ENCODE peak calls at places on chromosomes 1 and 21, in six cellular contexts. D is gastrocnemius medialis, Z is RWPE1, X is AG04450, T is astrocyte, W is uterus. I is an unnamed sample.

GRCh38 chr1:7418442-7419080 is 352.5 kb upstream of the VAMP3 start:
- DNase-seq in D (no peak), Z (no peak), X (no peak), T (no peak), W (peak), I (no peak)

GRCh38 chr21:41883582-41883981 is 4.4 kb upstream of the PRDM15 start:
- DNase-seq in D (no peak), Z (no peak), X (no peak), T (no peak), W (no peak), I (no peak)

GRCh38 chr1:966603-967295 is 467 bp downstream of the PLEKHN1 start:
- DNase-seq in D (no peak), Z (peak), X (no peak), T (peak), W (peak), I (no peak)

GRCh38 chr1:14240265-14240664 is 358.2 kb upstream of the KAZN start:
- DNase-seq in D (no peak), Z (no peak), X (no peak), T (no peak), W (no peak), I (no peak)

GRCh38 chr1:32881291-32881690 is 5.0 kb upstream of the HPCA start:
- DNase-seq in D (no peak), Z (no peak), X (no peak), T (no peak), W (no peak), I (no peak)

GRCh38 chr1:155504207-155504606 is 58.4 kb downstream of the ASH1L start:
- DNase-seq in D (no peak), Z (peak), X (no peak), T (no peak), W (no peak), I (no peak)

GRCh38 chr1:150366416-150367296 is 2.7 kb downstream of the RPRD2 start:
- DNase-seq in D (no peak), Z (no peak), X (no peak), T (peak), W (no peak), I (no peak)

GRCh38 chr1:227213426-227213825 is 104.9 kb downstream of the CDC42BPA start:
- DNase-seq in D (no peak), Z (no peak), X (no peak), T (no peak), W (no peak), I (no peak)

GRCh38 chr1:162347281-162347680 is 29.4 kb downstream of the SPATA46 start:
- DNase-seq in D (no peak), Z (no peak), X (no peak), T (no peak), W (no peak), I (no peak)

GRCh38 chr21:44065428-44065827 is 41.8 kb upstream of the PWP2 start:
- DNase-seq in D (no peak), Z (no peak), X (no peak), T (peak), W (no peak), I (no peak)

GRCh38 chr1:207004931-207005830 is 27.4 kb downstream of the C1orf116 start:
- DNase-seq in D (no peak), Z (peak), X (peak), T (peak), W (no peak), I (no peak)

GRCh38 chr1:162753998-162754585 is 36.4 kb upstream of the HSD17B7 start:
- DNase-seq in D (no peak), Z (no peak), X (no peak), T (no peak), W (no peak), I (no peak)

GRCh38 chr1:193754732-193755427 is 568.5 kb upstream of the B3GALT2 start:
- DNase-seq in D (no peak), Z (no peak), X (no peak), T (no peak), W (no peak), I (no peak)

GRCh38 chr1:192022839-192023238 is 135.4 kb upstream of the RGS18 start:
- DNase-seq in D (no peak), Z (no peak), X (no peak), T (no peak), W (no peak), I (no peak)

GRCh38 chr1:28129150-28129549 is 40.7 kb upstream of the EYA3 start:
- DNase-seq in D (no peak), Z (peak), X (no peak), T (peak), W (no peak), I (no peak)

GRCh38 chr1:117793396-117793795 is 136.0 kb downstream of the GDAP2 start:
- DNase-seq in D (no peak), Z (no peak), X (no peak), T (no peak), W (no peak), I (no peak)

GRCh38 chr1:53641481-53642214 is 97.3 kb downstream of the GLIS1 start:
- DNase-seq in D (no peak), Z (no peak), X (no peak), T (no peak), W (peak), I (no peak)

GRCh38 chr1:100499412-100499811 is 38.5 kb upstream of the GPR88 start:
- DNase-seq in D (no peak), Z (no peak), X (no peak), T (no peak), W (no peak), I (no peak)

GRCh38 chr21:21682172-21682571 is 684.0 kb downstream of the NCAM2 start:
- DNase-seq in D (no peak), Z (no peak), X (no peak), T (peak), W (no peak), I (no peak)

GRCh38 chr1:240217398-240217797 is 125.7 kb downstream of the FMN2 start:
- DNase-seq in D (no peak), Z (no peak), X (no peak), T (no peak), W (no peak), I (no peak)

GRCh38 chr1:42504535-42505128 is 41.5 kb downstream of the CCDC30 start:
- DNase-seq in D (no peak), Z (no peak), X (no peak), T (no peak), W (no peak), I (no peak)

DNA sequence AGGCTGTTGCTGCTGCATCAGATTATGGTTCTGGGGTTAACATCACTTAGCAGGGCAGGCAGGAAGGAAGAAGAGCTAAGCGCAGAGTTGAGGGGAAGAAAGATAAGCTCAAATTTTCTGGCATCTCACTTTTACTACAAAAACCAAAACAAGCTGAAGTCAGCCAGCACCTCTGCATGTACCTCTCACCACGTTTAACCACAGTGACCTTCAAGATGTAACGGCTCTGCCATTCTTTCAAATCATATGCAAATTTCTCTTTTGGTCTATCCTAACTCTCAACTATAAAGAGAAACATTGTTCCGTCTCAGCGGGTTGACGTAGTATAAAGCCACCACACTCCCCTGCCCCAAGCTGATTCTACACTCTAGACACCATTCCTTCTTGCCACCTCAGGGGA is 154.4 kb downstream of the OMA1 start:
- DNase-seq in D (no peak), Z (no peak), X (no peak), T (no peak), W (no peak), I (no peak)
- H3K27ac ChIP-seq in D (no peak), Z (no peak), X (no peak), T (no peak), W (no peak), I (no peak)

GRCh38 chr1:110348050-110348449 is 8.9 kb downstream of the RBM15 start:
- DNase-seq in D (no peak), Z (no peak), X (no peak), T (no peak), W (no peak), I (no peak)
- H3K27ac ChIP-seq in D (peak), Z (no peak), X (no peak), T (peak), W (no peak), I (no peak)

GRCh38 chr1:225635649-225636048 is 17.3 kb downstream of the ENAH start:
- DNase-seq in D (no peak), Z (no peak), X (no peak), T (no peak), W (no peak), I (no peak)

GRCh38 chr1:225627304-225627947 is 25.5 kb downstream of the ENAH start:
- DNase-seq in D (no peak), Z (no peak), X (no peak), T (no peak), W (no peak), I (no peak)

GRCh38 chr1:225626698-225627097 is 26.2 kb downstream of the ENAH start:
- DNase-seq in D (no peak), Z (no peak), X (no peak), T (peak), W (no peak), I (no peak)

GRCh38 chr1:225629483-225629882 is 23.4 kb downstream of the ENAH start:
- DNase-seq in D (no peak), Z (no peak), X (no peak), T (no peak), W (no peak), I (no peak)

DNA sequence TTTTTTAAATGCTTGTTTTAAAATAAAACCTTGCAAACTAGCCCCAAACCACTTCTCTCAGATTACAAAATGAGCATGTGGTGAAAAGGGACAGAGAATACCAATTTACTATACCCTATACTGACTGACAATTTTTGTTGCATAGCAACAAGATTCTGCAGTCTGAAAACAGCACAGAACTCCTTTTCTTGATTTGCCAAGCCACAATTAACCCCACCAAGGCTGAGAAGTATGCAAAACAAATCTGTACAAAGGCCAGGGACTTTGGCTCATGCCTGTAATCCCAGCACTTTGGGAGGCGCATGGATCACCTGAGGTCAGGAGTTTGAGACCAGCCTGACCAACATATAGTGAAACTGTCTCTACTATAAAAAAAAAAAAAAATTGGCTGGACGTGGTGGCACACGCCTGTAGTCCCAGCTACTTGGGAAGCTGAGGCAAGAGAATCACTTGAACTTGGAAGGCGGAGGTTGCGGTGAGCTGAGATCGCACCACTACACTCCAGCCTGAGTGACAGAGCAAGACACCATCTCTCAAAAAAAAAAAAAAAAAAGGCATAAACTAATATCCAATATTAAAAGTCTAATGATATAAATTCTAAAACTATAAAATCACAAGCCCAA is 21.8 kb downstream of the ENAH start:
- DNase-seq in D (no peak), Z (no peak), X (no peak), T (peak), W (no peak), I (no peak)
- H3K27ac ChIP-seq in D (no peak), Z (no peak), X (no peak), T (no peak), W (no peak), I (no peak)

DNA sequence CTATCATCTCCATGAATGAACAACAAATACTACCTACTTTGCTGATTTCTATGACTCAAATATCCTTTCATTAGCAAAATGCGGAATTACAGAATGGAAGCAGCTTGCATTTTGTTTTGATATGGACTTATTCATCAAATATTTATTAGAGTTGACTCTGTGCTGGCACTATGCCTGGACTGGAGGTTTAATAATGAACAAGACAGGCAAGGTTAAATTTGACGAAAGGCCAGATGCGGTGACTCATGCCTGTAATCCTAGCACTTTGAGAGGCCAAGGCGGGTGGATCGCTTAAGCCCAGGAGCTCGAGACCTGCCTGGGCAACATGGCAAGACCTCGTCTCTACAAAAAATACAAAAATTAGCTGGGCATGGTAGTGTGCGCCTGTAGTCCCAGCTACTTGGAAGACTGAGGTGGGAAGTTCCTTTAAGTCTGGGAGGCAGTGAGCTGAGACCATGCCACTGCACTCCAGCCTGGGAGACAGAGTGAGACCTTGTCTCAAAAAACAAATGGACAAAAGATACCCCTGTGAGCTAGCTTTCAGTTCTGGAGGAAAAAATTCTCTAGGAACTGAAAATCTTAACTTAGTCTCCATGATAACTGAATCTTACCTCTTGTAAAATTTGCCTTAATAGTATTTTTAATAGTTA is 29.3 kb upstream of the SOD1 start:
- DNase-seq in D (no peak), Z (peak), X (peak), T (peak), W (peak), I (no peak)
- H3K27ac ChIP-seq in D (no peak), Z (peak), X (no peak), T (no peak), W (no peak), I (no peak)

GRCh38 chr1:3787745-3788605 is 8.3 kb downstream of the LRRC47 start:
- DNase-seq in D (no peak), Z (no peak), X (no peak), T (no peak), W (no peak), I (no peak)
- H3K27ac ChIP-seq in D (no peak), Z (no peak), X (no peak), T (no peak), W (no peak), I (no peak)

DNA sequence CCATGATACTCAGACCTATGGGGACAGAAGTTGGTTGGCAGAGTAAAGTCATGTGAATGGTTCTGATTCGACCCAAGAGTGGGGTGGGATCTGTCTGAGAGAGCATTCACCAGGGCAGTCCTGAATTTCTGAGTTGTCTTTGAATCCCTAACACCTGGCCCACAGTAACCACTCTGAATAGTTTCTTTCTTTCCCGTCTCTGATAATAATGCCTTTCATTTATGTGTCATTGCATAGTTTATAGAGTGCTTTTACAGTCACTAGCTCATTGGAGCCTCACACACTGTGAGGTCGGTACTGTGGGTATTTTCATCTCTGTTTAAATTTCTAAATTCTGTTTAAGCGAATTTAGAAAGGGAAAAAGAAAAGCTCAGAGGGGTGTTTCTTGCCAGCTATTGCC is 147.1 kb downstream of the C1orf21 start:
- DNase-seq in D (no peak), Z (no peak), X (no peak), T (no peak), W (no peak), I (no peak)
- H3K27ac ChIP-seq in D (peak), Z (no peak), X (no peak), T (no peak), W (peak), I (no peak)

GRCh38 chr1:61449410-61449809 is 275.5 kb downstream of the TM2D1 start:
- DNase-seq in D (no peak), Z (no peak), X (no peak), T (no peak), W (no peak), I (no peak)

GRCh38 chr1:61451214-61451968 is 273.6 kb downstream of the TM2D1 start:
- DNase-seq in D (no peak), Z (no peak), X (no peak), T (no peak), W (no peak), I (no peak)

GRCh38 chr1:61452354-61452990 is 272.5 kb downstream of the TM2D1 start:
- DNase-seq in D (no peak), Z (no peak), X (no peak), T (peak), W (no peak), I (no peak)

GRCh38 chr1:61448934-61449368 is 276.0 kb downstream of the TM2D1 start:
- DNase-seq in D (peak), Z (no peak), X (no peak), T (peak), W (peak), I (no peak)

GRCh38 chr1:61450454-61451213 is 274.3 kb downstream of the TM2D1 start:
- DNase-seq in D (no peak), Z (peak), X (no peak), T (peak), W (peak), I (no peak)
- H3K27ac ChIP-seq in D (peak), Z (peak), X (no peak), T (no peak), W (peak), I (peak)

GRCh38 chr1:24541711-24542346 is 14.1 kb upstream of the NCMAP start:
- DNase-seq in D (no peak), Z (no peak), X (no peak), T (no peak), W (no peak), I (no peak)

GRCh38 chr1:24544239-24544638 is 11.6 kb upstream of the NCMAP start:
- DNase-seq in D (no peak), Z (no peak), X (no peak), T (no peak), W (no peak), I (no peak)

GRCh38 chr1:24540051-24540905 is 15.6 kb upstream of the NCMAP start:
- DNase-seq in D (no peak), Z (no peak), X (no peak), T (no peak), W (no peak), I (no peak)

GRCh38 chr1:24545673-24546072 is 10.2 kb upstream of the NCMAP start:
- DNase-seq in D (no peak), Z (no peak), X (no peak), T (no peak), W (no peak), I (no peak)

DNA sequence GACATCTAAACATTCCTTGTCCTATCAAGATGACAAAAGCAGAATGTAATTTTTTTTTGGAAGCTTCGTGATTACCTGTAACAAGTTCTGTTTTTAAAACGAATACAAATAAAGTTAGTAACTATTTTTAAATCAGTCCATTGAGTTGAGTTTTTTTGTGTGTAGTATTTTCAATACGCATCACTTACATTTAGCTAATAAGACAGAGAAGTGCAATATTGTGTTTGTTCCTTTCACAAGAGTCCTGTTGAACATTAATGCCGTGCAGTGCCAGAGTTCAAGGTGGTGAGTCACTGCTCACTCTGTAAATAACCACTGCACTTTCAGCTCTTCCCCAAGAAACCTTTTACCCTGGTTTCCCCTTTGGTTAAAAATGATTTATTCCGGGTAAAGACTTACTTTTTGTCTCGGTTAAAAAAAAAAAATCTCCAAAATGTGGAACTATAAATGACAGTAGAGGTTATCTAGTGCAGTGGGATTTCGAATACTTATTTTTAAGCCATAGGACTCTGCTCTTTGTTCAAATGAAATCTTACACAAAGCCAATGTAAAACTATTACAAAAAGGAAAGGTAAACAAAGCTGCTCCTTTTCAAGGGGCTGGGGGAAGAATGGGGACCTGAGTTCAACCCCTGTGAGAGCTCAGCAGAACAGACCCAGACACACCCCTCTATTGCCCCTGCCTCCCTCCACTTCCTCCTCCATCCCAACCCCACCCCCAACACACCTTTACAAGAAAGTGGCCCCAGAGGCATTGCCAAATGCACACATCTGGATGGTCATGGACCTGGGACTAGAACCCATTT is 14.8 kb upstream of the NCMAP start:
- DNase-seq in D (no peak), Z (peak), X (peak), T (peak), W (no peak), I (no peak)
- H3K27ac ChIP-seq in D (no peak), Z (no peak), X (peak), T (no peak), W (no peak), I (no peak)